ENCODE peak calls at places on chromosomes 5 and 9, in nine cellular contexts. C, P, G, U, S, Q, H, Y and V are unnamed samples.

GRCh38 chr5:55467862-55468551 is 66.8 kb downstream of the PLPP1 start:
- DNase-seq in C (no peak), P (no peak), G (no peak), U (no peak), S (no peak), Q (no peak), H (no peak), Y (no peak), V (no peak)

GRCh38 chr5:137649228-137649890 is 86.5 kb downstream of the KLHL3 start:
- DNase-seq in C (no peak), P (peak), G (no peak), U (no peak), S (no peak), Q (no peak), H (no peak), Y (no peak), V (no peak)

GRCh38 chr5:111670826-111671492 is 86.0 kb downstream of the NREP start:
- DNase-seq in C (no peak), P (no peak), G (no peak), U (no peak), S (no peak), Q (no peak), H (peak), Y (no peak), V (no peak)

GRCh38 chr5:58466939-58467338 is 7.1 kb upstream of the PLK2 start:
- DNase-seq in C (no peak), P (no peak), G (no peak), U (no peak), S (no peak), Q (no peak), H (peak), Y (no peak), V (peak)

GRCh38 chr5:156912869-156913268 is 50.2 kb downstream of the TIMD4 start:
- DNase-seq in C (no peak), P (no peak), G (no peak), U (no peak), S (no peak), Q (no peak), H (no peak), Y (no peak), V (no peak)

GRCh38 chr9:84189901-84190300 is 150.7 kb downstream of the SLC28A3 start:
- DNase-seq in C (no peak), P (no peak), G (no peak), U (no peak), S (no peak), Q (no peak), H (no peak), Y (no peak), V (peak)

GRCh38 chr9:82152181-82152580 is 163.6 kb downstream of the SPATA31D1 start:
- DNase-seq in C (no peak), P (no peak), G (no peak), U (no peak), S (no peak), Q (no peak), H (no peak), Y (no peak), V (no peak)

GRCh38 chr5:40359093-40359492 is 320.6 kb upstream of the PTGER4 start:
- DNase-seq in C (no peak), P (no peak), G (no peak), U (no peak), S (no peak), Q (no peak), H (no peak), Y (no peak), V (no peak)

GRCh38 chr9:125434986-125435775 is 173.6 kb downstream of the GAPVD1 start:
- DNase-seq in C (no peak), P (peak), G (no peak), U (no peak), S (no peak), Q (no peak), H (no peak), Y (peak), V (no peak)

GRCh38 chr9:112224401-112225289 is 49.5 kb upstream of the SUSD1 start:
- DNase-seq in C (no peak), P (no peak), G (no peak), U (no peak), S (no peak), Q (no peak), H (no peak), Y (no peak), V (no peak)

GRCh38 chr9:126586236-126586635 is 27.5 kb upstream of the LMX1B start:
- DNase-seq in C (no peak), P (no peak), G (no peak), U (no peak), S (no peak), Q (no peak), H (no peak), Y (no peak), V (no peak)

GRCh38 chr5:36575367-36575781 is 31.0 kb upstream of the SLC1A3 start:
- DNase-seq in C (no peak), P (no peak), G (no peak), U (no peak), S (no peak), Q (no peak), H (no peak), Y (no peak), V (no peak)

DNA sequence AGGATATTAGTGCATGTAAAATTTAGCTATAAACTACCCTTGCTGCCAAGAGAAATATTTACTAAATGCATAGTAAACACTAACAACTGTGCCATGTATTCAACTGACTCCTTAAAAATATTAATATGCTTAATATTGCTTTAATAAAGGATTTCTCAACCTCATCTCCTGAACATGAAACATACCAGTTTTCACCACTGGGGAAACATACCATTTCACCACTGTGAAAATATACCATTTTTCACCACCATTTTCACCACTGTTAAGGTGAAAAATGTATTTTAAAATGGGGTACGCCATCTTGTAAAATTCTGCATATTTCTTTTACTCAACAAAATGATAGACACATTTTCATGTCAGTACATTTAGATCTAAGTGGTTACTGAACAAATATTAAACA is 4.5 kb downstream of the RAB14 start:
- DNase-seq in C (no peak), P (no peak), G (no peak), U (no peak), S (no peak), Q (no peak), H (no peak), Y (no peak), V (no peak)
- TF ChIP-seq CTCF in C (no peak), P (no peak), G (no peak), U (peak), S (no peak), Q (peak), H (no peak), Y (no peak), V (no peak)

GRCh38 chr9:132726561-132727150 is 56.4 kb downstream of the GTF3C4 start:
- DNase-seq in C (no peak), P (no peak), G (no peak), U (no peak), S (peak), Q (no peak), H (no peak), Y (no peak), V (no peak)

GRCh38 chr9:132722564-132723065 is 52.4 kb downstream of the GTF3C4 start:
- DNase-seq in C (no peak), P (no peak), G (no peak), U (no peak), S (peak), Q (no peak), H (no peak), Y (no peak), V (no peak)

GRCh38 chr9:132721661-132722060 is 51.4 kb downstream of the GTF3C4 start:
- DNase-seq in C (no peak), P (no peak), G (no peak), U (no peak), S (peak), Q (no peak), H (no peak), Y (no peak), V (no peak)

GRCh38 chr9:132725306-132725705 is 55.0 kb downstream of the GTF3C4 start:
- DNase-seq in C (no peak), P (no peak), G (no peak), U (no peak), S (no peak), Q (no peak), H (no peak), Y (no peak), V (no peak)

GRCh38 chr9:132723809-132724208 is 53.5 kb downstream of the GTF3C4 start:
- DNase-seq in C (no peak), P (no peak), G (no peak), U (no peak), S (no peak), Q (no peak), H (no peak), Y (no peak), V (no peak)
- TF ChIP-seq POLR2AphosphoS5 in C (no peak), P (no peak), G (no peak), U (no peak), S (no peak), Q (no peak), H (no peak), Y (no peak), V (no peak)

GRCh38 chr9:128231638-128232568 is 28.7 kb downstream of the DNM1 start:
- DNase-seq in C (peak), P (no peak), G (no peak), U (no peak), S (no peak), Q (no peak), H (no peak), Y (peak), V (no peak)

GRCh38 chr9:128233817-128234406 is 30.7 kb downstream of the DNM1 start:
- DNase-seq in C (no peak), P (no peak), G (no peak), U (no peak), S (no peak), Q (no peak), H (no peak), Y (no peak), V (no peak)

DNA sequence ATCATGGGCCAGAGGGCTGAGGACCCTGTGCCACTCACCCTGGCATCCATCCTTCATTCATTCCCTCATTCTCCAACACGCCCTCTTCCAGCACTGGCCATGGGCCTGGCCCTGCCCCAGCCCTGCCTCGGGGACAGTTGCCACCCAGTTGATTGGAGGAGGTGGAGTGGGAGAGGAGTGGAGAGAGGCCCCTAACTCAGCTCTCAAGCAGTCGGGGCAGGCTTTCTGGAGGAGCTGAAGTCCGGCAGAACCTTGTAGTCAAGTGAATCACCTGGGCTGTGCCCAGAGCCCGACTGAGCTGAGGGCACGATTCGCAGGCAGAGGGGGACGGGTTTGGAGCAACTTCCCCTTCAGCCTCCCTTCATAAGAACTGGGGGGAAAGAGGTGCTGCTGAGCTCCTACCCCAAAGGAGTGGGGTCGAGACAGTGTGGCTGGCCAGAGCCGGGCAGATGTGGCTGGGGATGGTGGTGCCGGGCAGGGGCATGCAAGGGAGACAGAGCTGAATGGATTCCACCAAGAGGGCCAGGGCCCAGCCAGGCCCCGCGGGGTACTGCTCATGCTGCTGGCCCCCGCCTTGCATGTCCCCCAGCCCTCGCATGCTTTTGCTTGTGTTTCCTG is 29.7 kb downstream of the DNM1 start:
- DNase-seq in C (no peak), P (no peak), G (no peak), U (no peak), S (no peak), Q (no peak), H (no peak), Y (no peak), V (no peak)
- TF ChIP-seq CTCF in C (no peak), P (no peak), G (no peak), U (no peak), S (no peak), Q (no peak), H (no peak), Y (no peak), V (no peak)

GRCh38 chr5:170269579-170269978 is 28.0 kb downstream of the LCP2 start:
- DNase-seq in C (peak), P (peak), G (no peak), U (no peak), S (no peak), Q (no peak), H (no peak), Y (peak), V (no peak)
- TF ChIP-seq POLR2AphosphoS5 in C (no peak), P (no peak), G (no peak), U (no peak), S (no peak), Q (no peak), H (no peak), Y (no peak), V (no peak)